ENCODE peak calls at places on chromosomes 7 and 10, in seven cellular contexts. D, I, T, E, H, M and X are unnamed samples. For H3K36me3, the result is how much of the 10 kb centered on the place peaks cover.

GRCh38 chr10:116852246-116852645 is 2.9 kb downstream of the ENO4 start:
- DNase-seq in M (no peak), I (no peak), E (no peak), T (no peak), D (no peak), H (no peak), X (no peak)

GRCh38 chr10:82397859-82398258 is 522.9 kb downstream of the NRG3 start:
- DNase-seq in H (no peak), M (no peak), E (no peak), D (no peak), I (no peak), T (no peak), X (no peak)

GRCh38 chr7:5354460-5355279 is 69.0 kb downstream of the TNRC18 start:
- DNase-seq in D (peak), E (peak), I (peak), T (peak), M (peak), H (peak), X (no peak)

GRCh38 chr10:99467236-99467999 is 37.0 kb upstream of the GOT1 start:
- DNase-seq in E (peak), H (no peak), M (no peak), D (no peak), I (peak), T (no peak), X (no peak)

GRCh38 chr7:154777489-154777888 is 225.4 kb downstream of the PAXIP1 start:
- DNase-seq in E (no peak), I (no peak), H (no peak), M (no peak), D (no peak), T (no peak), X (no peak)

GRCh38 chr10:124091646-124092269 is 1.6 kb downstream of the CHST15 start:
- DNase-seq in M (peak), D (peak), T (no peak), H (peak), E (peak), I (no peak), X (peak)

GRCh38 chr7:158061884-158062656 is 525.6 kb downstream of the PTPRN2 start:
- DNase-seq in M (no peak), D (no peak), I (no peak), E (no peak), H (no peak), T (no peak), X (peak)

GRCh38 chr10:103708627-103709288 is 146.6 kb downstream of the SH3PXD2A start:
- DNase-seq in E (no peak), T (no peak), M (no peak), H (no peak), D (no peak), I (no peak), X (no peak)

GRCh38 chr10:34109952-34110702 is 705.0 kb downstream of the PARD3 start:
- DNase-seq in H (no peak), T (no peak), D (no peak), M (no peak), E (peak), I (peak), X (no peak)

GRCh38 chr7:131183611-131184119 is 144.0 kb upstream of the MKLN1 start:
- DNase-seq in D (no peak), E (peak), T (peak), H (no peak), I (peak), M (no peak), X (no peak)

GRCh38 chr10:20903635-20904390 is 6.7 kb upstream of the NEBL start:
- DNase-seq in E (no peak), H (no peak), I (no peak), M (no peak), T (no peak), D (no peak), X (no peak)

GRCh38 chr7:6709808-6710207 is 3.1 kb upstream of the ZNF12 start:
- DNase-seq in I (no peak), M (no peak), H (no peak), D (no peak), T (no peak), E (no peak), X (no peak)

GRCh38 chr10:54985732-54986131 is 184.7 kb upstream of the PCDH15 start:
- DNase-seq in I (peak), E (peak), M (no peak), H (no peak), D (no peak), T (no peak), X (no peak)

GRCh38 chr7:135991906-135992305 is 14.7 kb upstream of the MTPN start:
- DNase-seq in I (no peak), D (no peak), T (no peak), E (no peak), M (no peak), H (no peak), X (no peak)

GRCh38 chr7:20798081-20798693 is 11.5 kb upstream of the SP8 start:
- DNase-seq in I (no peak), D (peak), T (peak), E (peak), M (no peak), H (peak), X (peak)

GRCh38 chr10:34194259-34194658 is 620.8 kb downstream of the PARD3 start:
- DNase-seq in H (no peak), M (no peak), T (peak), D (no peak), I (no peak), E (no peak), X (no peak)

GRCh38 chr10:124033887-124034218 is 59.5 kb downstream of the CHST15 start:
- DNase-seq in I (no peak), H (peak), D (no peak), T (no peak), M (peak), E (no peak), X (peak)

GRCh38 chr7:156865493-156865892 is 27.5 kb downstream of the LMBR1 start:
- DNase-seq in D (no peak), H (no peak), I (no peak), E (no peak), T (no peak), M (no peak), X (no peak)

GRCh38 chr7:124697746-124698145 is 67.8 kb downstream of the GPR37 start:
- DNase-seq in I (no peak), D (no peak), T (no peak), H (no peak), M (no peak), E (no peak), X (no peak)

GRCh38 chr7:116534790-116535189 is 10.0 kb downstream of the CAV1 start:
- DNase-seq in D (peak), M (no peak), E (no peak), H (no peak), T (no peak), I (no peak), X (no peak)

GRCh38 chr7:17362439-17363095 is 64.1 kb downstream of the AHR start:
- DNase-seq in E (no peak), D (no peak), T (no peak), I (no peak), H (no peak), M (no peak), X (no peak)

GRCh38 chr10:12400266-12400931 is 51.1 kb downstream of the CAMK1D start:
- DNase-seq in E (no peak), I (no peak), H (no peak), M (no peak), T (no peak), D (no peak), X (no peak)

GRCh38 chr10:23047201-23048050 is 48.0 kb upstream of the MSRB2 start:
- DNase-seq in M (no peak), H (no peak), E (no peak), D (no peak), I (peak), T (no peak), X (no peak)

GRCh38 chr7:112531675-112532074 is 50.9 kb downstream of the LSMEM1 start:
- DNase-seq in D (no peak), T (no peak), E (no peak), I (no peak), M (no peak), H (no peak), X (no peak)

GRCh38 chr10:91271886-91272285 is 51.4 kb downstream of the PCGF5 start:
- DNase-seq in T (no peak), M (no peak), E (no peak), D (no peak), H (no peak), I (no peak), X (no peak)

GRCh38 chr7:46589282-46589681 is 668.2 kb upstream of the IGFBP3 start:
- DNase-seq in T (no peak), I (no peak), M (no peak), E (no peak), D (no peak), H (no peak), X (no peak)

GRCh38 chr7:1090236-1090635 is 2.3 kb downstream of the GPER1 start:
- DNase-seq in I (no peak), E (no peak), M (no peak), H (no peak), T (no peak), D (no peak), X (no peak)

GRCh38 chr7:94375167-94375566 is 19.5 kb upstream of the COL1A2 start:
- DNase-seq in D (no peak), E (no peak), H (no peak), T (peak), M (peak), I (no peak), X (no peak)

GRCh38 chr7:74008687-74009086 is 19.3 kb upstream of the ELN start:
- DNase-seq in E (no peak), I (no peak), D (no peak), M (no peak), T (no peak), H (no peak), X (no peak)

DNA sequence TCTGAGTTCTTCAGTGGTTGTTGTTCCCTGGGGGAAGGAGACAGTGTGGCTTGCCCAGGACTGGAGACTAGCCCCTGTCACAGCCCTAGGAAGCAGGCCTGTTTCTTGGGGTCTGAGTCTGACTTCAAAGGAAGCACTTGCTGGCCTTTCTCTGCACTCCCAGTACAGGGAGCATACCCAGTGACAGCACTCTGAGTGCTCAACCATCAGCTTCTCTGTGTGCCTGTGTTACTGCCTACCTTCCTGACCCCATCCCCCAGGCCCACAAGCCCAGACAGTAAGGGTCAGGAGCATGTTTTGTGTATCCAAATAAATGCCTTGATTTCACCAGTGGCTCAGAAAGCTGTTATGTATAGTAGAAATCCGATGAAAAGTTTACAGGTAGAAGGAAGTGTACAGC is 48.9 kb downstream of the OGDH start:
- DNase-seq in I (no peak), T (no peak), E (no peak), D (no peak), M (no peak), H (no peak), X (no peak)
- H3K36me3 ChIP-seq in I (under half), T (under half), E (under half), D (under half), M (half or more), H (under half), X (under half)

GRCh38 chr7:127650842-127651555 is 995 bp upstream of the SND1 start:
- DNase-seq in I (peak), H (no peak), T (no peak), M (no peak), E (no peak), D (peak), X (no peak)
- H3K36me3 ChIP-seq in I (under half), H (under half), T (under half), M (under half), E (under half), D (under half), X (under half)

GRCh38 chr10:121450247-121450646 is 148.0 kb downstream of the FGFR2 start:
- DNase-seq in E (no peak), T (no peak), H (no peak), I (no peak), D (no peak), M (no peak), X (no peak)
- H3K36me3 ChIP-seq in E (under half), T (under half), H (under half), I (under half), D (under half), M (under half), X (under half)

DNA sequence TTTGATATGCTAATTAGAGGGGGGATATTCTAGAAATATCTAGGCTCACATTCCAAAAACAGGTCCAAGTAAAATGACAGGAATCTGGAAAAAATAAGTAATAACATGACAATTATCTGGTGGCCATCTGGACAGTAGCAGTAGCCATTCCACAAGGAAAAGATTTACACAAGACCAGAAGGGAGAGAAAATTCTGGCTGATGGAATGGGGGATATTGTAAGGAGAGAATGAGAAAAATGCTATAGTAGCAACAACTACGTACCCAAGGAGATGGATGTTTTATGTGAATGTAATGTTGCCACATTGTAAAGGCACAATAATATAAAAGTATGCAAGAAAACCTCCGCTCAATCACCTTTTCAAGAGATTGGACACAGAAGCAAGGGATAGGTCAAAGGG is 5.4 kb downstream of the MYOF start:
- DNase-seq in T (no peak), I (no peak), M (no peak), H (no peak), E (no peak), D (no peak), X (no peak)
- H3K36me3 ChIP-seq in T (under half), I (under half), M (under half), H (under half), E (under half), D (under half), X (under half)

GRCh38 chr7:38244516-38244915 is 28.9 kb downstream of the TARP start:
- DNase-seq in H (no peak), D (no peak), I (no peak), T (no peak), E (no peak), M (no peak), X (no peak)
- H3K36me3 ChIP-seq in H (under half), D (under half), I (under half), T (under half), E (under half), M (under half), X (under half)

GRCh38 chr10:31932838-31933237 is 4.2 kb upstream of the ARHGAP12 start:
- DNase-seq in H (no peak), M (no peak), E (peak), T (no peak), D (no peak), I (peak), X (no peak)

GRCh38 chr10:31936933-31937332 is 8.3 kb upstream of the ARHGAP12 start:
- DNase-seq in E (peak), D (no peak), H (no peak), I (peak), M (no peak), T (no peak), X (no peak)

GRCh38 chr10:31935678-31936077 is 7.0 kb upstream of the ARHGAP12 start:
- DNase-seq in I (no peak), H (no peak), E (no peak), M (no peak), D (no peak), T (no peak), X (no peak)

GRCh38 chr10:31937371-31937770 is 8.7 kb upstream of the ARHGAP12 start:
- DNase-seq in I (no peak), D (peak), H (no peak), E (no peak), M (peak), T (no peak), X (no peak)

DNA sequence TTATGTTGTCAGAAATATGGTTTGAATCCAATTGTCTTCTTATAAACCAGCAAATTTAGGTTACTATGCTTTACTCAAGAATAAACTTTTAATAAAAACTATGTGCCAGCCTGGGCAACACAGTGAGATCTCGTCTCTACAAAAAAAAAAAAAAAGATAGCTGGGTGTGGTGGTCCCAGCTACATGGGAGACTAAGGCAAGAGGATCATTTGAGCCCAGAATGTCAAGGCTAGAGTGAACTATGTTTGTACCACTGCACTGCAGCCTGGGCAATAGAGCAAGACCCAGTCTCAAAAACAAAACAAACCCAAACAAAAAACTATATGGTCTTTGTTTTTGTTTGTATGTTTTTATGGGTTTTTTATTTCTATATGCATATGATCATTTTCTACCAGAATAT is 7.5 kb upstream of the ARHGAP12 start:
- DNase-seq in M (no peak), T (no peak), H (no peak), D (no peak), I (no peak), E (no peak), X (no peak)
- H3K36me3 ChIP-seq in M (under half), T (under half), H (under half), D (under half), I (under half), E (under half), X (under half)

GRCh38 chr10:6109444-6109775 is 20.6 kb downstream of the RBM17 start:
- DNase-seq in M (no peak), D (no peak), I (no peak), H (no peak), T (no peak), E (no peak), X (no peak)

GRCh38 chr10:6112893-6113292 is 24.1 kb downstream of the RBM17 start:
- DNase-seq in H (no peak), D (no peak), T (no peak), E (no peak), M (no peak), I (no peak), X (no peak)

GRCh38 chr10:6108631-6109443 is 20.0 kb downstream of the RBM17 start:
- DNase-seq in T (no peak), H (no peak), D (no peak), E (peak), I (peak), M (no peak), X (no peak)

GRCh38 chr10:6108072-6108471 is 19.2 kb downstream of the RBM17 start:
- DNase-seq in I (no peak), T (no peak), E (no peak), M (no peak), D (no peak), H (no peak), X (no peak)

DNA sequence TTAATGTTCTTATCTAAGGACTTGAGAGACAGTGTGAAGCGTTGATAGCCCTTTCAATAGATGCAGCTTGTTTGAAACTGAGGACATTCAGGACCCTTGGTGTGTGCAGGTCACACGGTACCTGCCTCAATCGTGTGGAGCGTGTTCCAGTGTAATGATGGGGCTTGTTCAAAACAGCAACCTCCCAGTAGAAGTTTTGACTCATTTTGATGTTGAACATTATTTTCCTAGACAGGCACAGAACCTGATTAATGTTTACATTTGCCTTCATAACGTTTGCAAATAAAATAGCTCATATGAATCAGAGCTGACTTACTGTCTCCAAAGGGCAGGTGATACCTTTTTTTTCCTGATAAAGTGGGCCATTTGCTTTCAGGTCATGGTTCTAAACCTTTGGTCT is 21.3 kb downstream of the RBM17 start:
- DNase-seq in M (no peak), H (no peak), E (no peak), D (no peak), T (no peak), I (no peak), X (no peak)
- H3K36me3 ChIP-seq in M (half or more), H (half or more), E (under half), D (under half), T (under half), I (under half), X (half or more)

GRCh38 chr10:70430489-70431445 is 10.7 kb downstream of the NODAL start:
- DNase-seq in D (peak), T (peak), M (peak), E (peak), H (peak), I (peak), X (no peak)

GRCh38 chr10:70426835-70427234 is 14.6 kb downstream of the NODAL start:
- DNase-seq in I (no peak), H (no peak), E (no peak), M (no peak), T (no peak), D (no peak), X (no peak)

GRCh38 chr10:70424320-70424719 is 17.2 kb downstream of the NODAL start:
- DNase-seq in E (no peak), D (no peak), M (no peak), T (no peak), H (no peak), I (no peak), X (no peak)

GRCh38 chr10:70425096-70425495 is 16.4 kb downstream of the NODAL start:
- DNase-seq in D (no peak), I (no peak), E (no peak), T (peak), H (no peak), M (no peak), X (no peak)
- H3K36me3 ChIP-seq in D (under half), I (under half), E (under half), T (under half), H (half or more), M (half or more), X (half or more)

DNA sequence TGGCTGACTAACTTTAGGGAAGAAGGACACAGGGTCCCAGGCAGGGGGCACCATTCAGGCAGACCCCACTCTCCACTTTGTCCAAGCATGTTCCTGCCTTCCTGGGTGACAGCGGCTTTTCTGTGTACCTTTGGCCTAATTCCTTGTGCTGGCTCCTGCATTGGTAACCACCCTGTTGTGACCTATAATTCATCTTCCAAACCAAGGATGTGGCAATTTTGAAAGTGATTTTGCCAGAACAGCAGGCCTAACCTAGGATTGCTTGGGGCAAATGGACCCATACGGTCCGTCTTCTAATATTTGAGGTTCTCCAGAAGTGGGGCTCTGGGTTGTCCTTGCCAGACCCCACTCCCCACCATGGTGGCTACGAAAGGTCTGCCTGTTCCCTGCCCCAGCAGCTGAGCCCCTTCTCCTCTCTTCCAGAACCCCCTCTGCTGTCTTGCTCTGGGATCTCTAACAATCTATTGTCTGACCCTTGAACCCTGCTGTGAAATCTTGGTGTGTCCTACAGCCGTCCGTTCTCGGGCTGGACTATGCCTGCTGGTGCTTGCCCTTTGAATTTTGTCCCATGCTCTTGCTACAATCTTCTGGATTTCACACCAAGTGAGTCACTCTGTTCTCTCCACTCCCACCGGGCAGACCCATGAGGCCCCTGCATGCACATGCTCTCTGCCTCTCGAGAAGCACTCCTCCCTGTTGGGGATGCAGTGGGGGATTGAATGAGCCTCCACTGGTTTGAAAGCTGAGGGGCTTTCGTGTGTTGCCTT is 316.0 kb downstream of the CXCL12 start:
- DNase-seq in I (no peak), D (peak), M (no peak), E (no peak), H (peak), T (no peak), X (no peak)
- H3K36me3 ChIP-seq in I (under half), D (under half), M (under half), E (under half), H (under half), T (under half), X (under half)